ENCODE peak calls at places on chromosome 18, in nine cellular contexts. One of them, this sample, is unnamed.
A peak's percentile ranks its signal among the peaks of the same experiment; 100 is the strongest.

GRCh38 chr18:73279499-73279898 is 411.7 kb upstream of the NETO1 start:
- DNase-seq in cardiac fibroblast: no peak
- DNase-seq in GM13977: no peak
- DNase-seq in ascending aorta: no peak
- DNase-seq in breast epithelium: no peak
- DNase-seq in A549: no peak
- DNase-seq in AG09319: no peak
- DNase-seq in ovary: no peak
- DNase-seq in fibroblast of pulmonary artery: no peak
- DNase-seq in this sample: no peak

GRCh38 chr18:5895886-5896740 is 791 bp upstream of the TMEM200C start:
- DNase-seq in AG09319: no peak
- DNase-seq in ascending aorta: no peak
- DNase-seq in fibroblast of pulmonary artery: no peak
- DNase-seq in ovary: peak; percentile 65
- DNase-seq in breast epithelium: peak; percentile 52
- DNase-seq in GM13977: peak; percentile 53
- DNase-seq in cardiac fibroblast: no peak
- DNase-seq in A549: no peak
- DNase-seq in this sample: no peak

GRCh38 chr18:23102498-23103260 is 32.6 kb upstream of the CABLES1 start:
- DNase-seq in GM13977: no peak
- DNase-seq in A549: no peak
- DNase-seq in ascending aorta: no peak
- DNase-seq in cardiac fibroblast: no peak
- DNase-seq in ovary: no peak
- DNase-seq in fibroblast of pulmonary artery: no peak
- DNase-seq in breast epithelium: no peak
- DNase-seq in AG09319: no peak
- DNase-seq in this sample: no peak

GRCh38 chr18:23689616-23690504 is 607 bp downstream of the LAMA3 start:
- DNase-seq in GM13977: peak; percentile 33
- DNase-seq in ovary: peak; percentile 38
- DNase-seq in A549: peak; percentile 17
- DNase-seq in fibroblast of pulmonary artery: no peak
- DNase-seq in AG09319: no peak
- DNase-seq in breast epithelium: peak; percentile 56
- DNase-seq in ascending aorta: no peak
- DNase-seq in cardiac fibroblast: no peak
- DNase-seq in this sample: no peak

GRCh38 chr18:54713386-54713785 is 114.9 kb upstream of the RAB27B start:
- DNase-seq in cardiac fibroblast: no peak
- DNase-seq in A549: no peak
- DNase-seq in ascending aorta: no peak
- DNase-seq in fibroblast of pulmonary artery: no peak
- DNase-seq in ovary: no peak
- DNase-seq in GM13977: no peak
- DNase-seq in breast epithelium: no peak
- DNase-seq in AG09319: no peak
- DNase-seq in this sample: no peak

GRCh38 chr18:25072205-25072604 is 279.8 kb downstream of the ZNF521 start:
- DNase-seq in AG09319: no peak
- DNase-seq in fibroblast of pulmonary artery: no peak
- DNase-seq in cardiac fibroblast: no peak
- DNase-seq in GM13977: no peak
- DNase-seq in ascending aorta: no peak
- DNase-seq in ovary: no peak
- DNase-seq in A549: no peak
- DNase-seq in breast epithelium: no peak
- DNase-seq in this sample: no peak

GRCh38 chr18:49733896-49734585 is 79.3 kb downstream of the ACAA2 start:
- DNase-seq in ascending aorta: no peak
- DNase-seq in cardiac fibroblast: no peak
- DNase-seq in fibroblast of pulmonary artery: no peak
- DNase-seq in GM13977: no peak
- DNase-seq in breast epithelium: no peak
- DNase-seq in A549: no peak
- DNase-seq in ovary: no peak
- DNase-seq in AG09319: no peak
- DNase-seq in this sample: no peak

GRCh38 chr18:10860937-10861336 is 288.4 kb downstream of the PIEZO2 start:
- DNase-seq in AG09319: no peak
- DNase-seq in ovary: peak; percentile 30
- DNase-seq in A549: no peak
- DNase-seq in ascending aorta: no peak
- DNase-seq in breast epithelium: no peak
- DNase-seq in fibroblast of pulmonary artery: no peak
- DNase-seq in GM13977: no peak
- DNase-seq in cardiac fibroblast: no peak
- DNase-seq in this sample: no peak

GRCh38 chr18:9287037-9287436 is 47.5 kb upstream of the TWSG1 start:
- DNase-seq in cardiac fibroblast: no peak
- DNase-seq in GM13977: no peak
- DNase-seq in breast epithelium: no peak
- DNase-seq in ascending aorta: no peak
- DNase-seq in ovary: no peak
- DNase-seq in AG09319: no peak
- DNase-seq in A549: no peak
- DNase-seq in fibroblast of pulmonary artery: no peak
- DNase-seq in this sample: no peak

GRCh38 chr18:41326311-41326710 is 628.7 kb upstream of the PIK3C3 start:
- DNase-seq in AG09319: no peak
- DNase-seq in A549: no peak
- DNase-seq in fibroblast of pulmonary artery: peak; percentile 73
- DNase-seq in ovary: no peak
- DNase-seq in breast epithelium: no peak
- DNase-seq in ascending aorta: no peak
- DNase-seq in GM13977: no peak
- DNase-seq in cardiac fibroblast: peak; percentile 74
- DNase-seq in this sample: no peak

GRCh38 chr18:31741096-31741735 is 19.5 kb downstream of the SLC25A52 start:
- DNase-seq in fibroblast of pulmonary artery: peak; percentile 62
- DNase-seq in cardiac fibroblast: peak; percentile 59
- DNase-seq in breast epithelium: no peak
- DNase-seq in AG09319: peak; percentile 2
- DNase-seq in GM13977: no peak
- DNase-seq in ovary: peak; percentile 36
- DNase-seq in A549: no peak
- DNase-seq in ascending aorta: no peak
- DNase-seq in this sample: peak; percentile 20

GRCh38 chr18:13218376-13219011 is at the start of gene LDLRAD4:
- DNase-seq in fibroblast of pulmonary artery: no peak
- DNase-seq in A549: no peak
- DNase-seq in ovary: no peak
- DNase-seq in AG09319: no peak
- DNase-seq in cardiac fibroblast: no peak
- DNase-seq in breast epithelium: no peak
- DNase-seq in GM13977: peak; percentile 46
- DNase-seq in ascending aorta: no peak
- DNase-seq in this sample: no peak

GRCh38 chr18:70659026-70659726 is 370.3 kb downstream of the SOCS6 start:
- DNase-seq in GM13977: no peak
- DNase-seq in A549: no peak
- DNase-seq in ovary: no peak
- DNase-seq in AG09319: no peak
- DNase-seq in fibroblast of pulmonary artery: peak; percentile 96
- DNase-seq in ascending aorta: no peak
- DNase-seq in breast epithelium: no peak
- DNase-seq in cardiac fibroblast: peak; percentile 90
- DNase-seq in this sample: no peak

GRCh38 chr18:57619881-57620280 is 1.8 kb downstream of the NARS1 start:
- DNase-seq in AG09319: no peak
- DNase-seq in A549: no peak
- DNase-seq in ovary: no peak
- DNase-seq in GM13977: no peak
- DNase-seq in cardiac fibroblast: no peak
- DNase-seq in ascending aorta: no peak
- DNase-seq in fibroblast of pulmonary artery: no peak
- DNase-seq in breast epithelium: no peak
- DNase-seq in this sample: no peak

GRCh38 chr18:74382481-74382880 is 66.8 kb downstream of the C18orf63 start:
- DNase-seq in A549: no peak
- DNase-seq in breast epithelium: no peak
- DNase-seq in GM13977: no peak
- DNase-seq in ovary: no peak
- DNase-seq in AG09319: no peak
- DNase-seq in ascending aorta: no peak
- DNase-seq in fibroblast of pulmonary artery: no peak
- DNase-seq in cardiac fibroblast: no peak
- DNase-seq in this sample: no peak

GRCh38 chr18:76465630-76466409 is 29.2 kb downstream of the ZNF516 start:
- DNase-seq in ascending aorta: no peak
- DNase-seq in AG09319: no peak
- DNase-seq in ovary: no peak
- DNase-seq in GM13977: no peak
- DNase-seq in fibroblast of pulmonary artery: no peak
- DNase-seq in breast epithelium: no peak
- DNase-seq in cardiac fibroblast: no peak
- DNase-seq in A549: no peak
- DNase-seq in this sample: no peak

GRCh38 chr18:13136056-13136688 is 82.4 kb upstream of the LDLRAD4 start:
- DNase-seq in fibroblast of pulmonary artery: peak; percentile 7
- DNase-seq in breast epithelium: no peak
- DNase-seq in GM13977: peak; percentile 62
- DNase-seq in cardiac fibroblast: no peak
- DNase-seq in ascending aorta: no peak
- DNase-seq in AG09319: no peak
- DNase-seq in A549: no peak
- DNase-seq in ovary: peak; percentile 35
- DNase-seq in this sample: no peak

GRCh38 chr18:28582724-28583123 is 405.8 kb upstream of the CDH2 start:
- DNase-seq in ovary: no peak
- DNase-seq in GM13977: no peak
- DNase-seq in ascending aorta: no peak
- DNase-seq in A549: no peak
- DNase-seq in fibroblast of pulmonary artery: no peak
- DNase-seq in AG09319: no peak
- DNase-seq in cardiac fibroblast: no peak
- DNase-seq in breast epithelium: no peak
- DNase-seq in this sample: no peak

GRCh38 chr18:49059028-49059670 is 108.4 kb upstream of the SMAD7 start:
- DNase-seq in ascending aorta: no peak
- DNase-seq in ovary: no peak
- DNase-seq in A549: no peak
- DNase-seq in cardiac fibroblast: no peak
- DNase-seq in AG09319: no peak
- DNase-seq in breast epithelium: no peak
- DNase-seq in fibroblast of pulmonary artery: peak; percentile 21
- DNase-seq in GM13977: no peak
- DNase-seq in this sample: no peak

GRCh38 chr18:21896732-21897336 is 156.2 kb downstream of the MIB1 start:
- DNase-seq in AG09319: no peak
- DNase-seq in fibroblast of pulmonary artery: no peak
- DNase-seq in ascending aorta: no peak
- DNase-seq in cardiac fibroblast: peak; percentile 32
- DNase-seq in breast epithelium: no peak
- DNase-seq in ovary: no peak
- DNase-seq in GM13977: no peak
- DNase-seq in A549: no peak
- DNase-seq in this sample: no peak

GRCh38 chr18:21900594-21901352 is 160.2 kb downstream of the MIB1 start:
- DNase-seq in breast epithelium: no peak
- DNase-seq in GM13977: no peak
- DNase-seq in cardiac fibroblast: no peak
- DNase-seq in ovary: no peak
- DNase-seq in fibroblast of pulmonary artery: no peak
- DNase-seq in A549: no peak
- DNase-seq in ascending aorta: no peak
- DNase-seq in AG09319: no peak
- DNase-seq in this sample: no peak

GRCh38 chr18:21901423-21901822 is 160.8 kb downstream of the MIB1 start:
- DNase-seq in ovary: no peak
- DNase-seq in breast epithelium: no peak
- DNase-seq in ascending aorta: no peak
- DNase-seq in fibroblast of pulmonary artery: no peak
- DNase-seq in cardiac fibroblast: no peak
- DNase-seq in A549: no peak
- DNase-seq in AG09319: no peak
- DNase-seq in GM13977: no peak
- DNase-seq in this sample: no peak

GRCh38 chr18:21894619-21895367 is 154.2 kb downstream of the MIB1 start:
- DNase-seq in ascending aorta: no peak
- DNase-seq in AG09319: no peak
- DNase-seq in breast epithelium: no peak
- DNase-seq in ovary: no peak
- DNase-seq in cardiac fibroblast: peak; percentile 67
- DNase-seq in fibroblast of pulmonary artery: peak; percentile 71
- DNase-seq in GM13977: no peak
- DNase-seq in A549: no peak
- DNase-seq in this sample: no peak

GRCh38 chr18:21897811-21898210 is 157.2 kb downstream of the MIB1 start:
- DNase-seq in ascending aorta: no peak
- DNase-seq in GM13977: peak; percentile 65
- DNase-seq in A549: peak; percentile 30
- DNase-seq in AG09319: no peak
- DNase-seq in fibroblast of pulmonary artery: peak; percentile 61
- DNase-seq in breast epithelium: no peak
- DNase-seq in cardiac fibroblast: peak; percentile 63
- DNase-seq in ovary: peak; percentile 43
- DNase-seq in this sample: peak; percentile 38
- TF ChIP-seq CTCF in ascending aorta: peak; percentile 25
- TF ChIP-seq CTCF in GM13977: peak; percentile 72
- TF ChIP-seq CTCF in A549: peak; percentile 60
- TF ChIP-seq CTCF in AG09319: peak; percentile 75
- TF ChIP-seq CTCF in fibroblast of pulmonary artery: peak; percentile 92
- TF ChIP-seq CTCF in breast epithelium: peak; percentile 59
- TF ChIP-seq CTCF in cardiac fibroblast: peak; percentile 81
- TF ChIP-seq CTCF in ovary: peak; percentile 59
- TF ChIP-seq CTCF in this sample: peak; percentile 76

GRCh38 chr18:79502785-79503184 is 107.1 kb downstream of the NFATC1 start:
- DNase-seq in AG09319: no peak
- DNase-seq in GM13977: no peak
- DNase-seq in A549: no peak
- DNase-seq in breast epithelium: no peak
- DNase-seq in cardiac fibroblast: peak; percentile 31
- DNase-seq in ovary: no peak
- DNase-seq in ascending aorta: no peak
- DNase-seq in fibroblast of pulmonary artery: peak; percentile 59
- DNase-seq in this sample: no peak
- TF ChIP-seq CTCF in AG09319: no peak
- TF ChIP-seq CTCF in GM13977: no peak
- TF ChIP-seq CTCF in A549: no peak
- TF ChIP-seq CTCF in breast epithelium: no peak
- TF ChIP-seq CTCF in cardiac fibroblast: no peak
- TF ChIP-seq CTCF in ovary: no peak
- TF ChIP-seq CTCF in ascending aorta: no peak
- TF ChIP-seq CTCF in fibroblast of pulmonary artery: no peak
- TF ChIP-seq CTCF in this sample: no peak

GRCh38 chr18:46393230-46393629 is 263.8 kb downstream of the LOXHD1 start:
- DNase-seq in cardiac fibroblast: no peak
- DNase-seq in GM13977: no peak
- DNase-seq in fibroblast of pulmonary artery: no peak
- DNase-seq in ovary: no peak
- DNase-seq in breast epithelium: no peak
- DNase-seq in AG09319: no peak
- DNase-seq in A549: no peak
- DNase-seq in ascending aorta: no peak
- DNase-seq in this sample: no peak
- TF ChIP-seq CTCF in cardiac fibroblast: no peak
- TF ChIP-seq CTCF in GM13977: peak; percentile 32
- TF ChIP-seq CTCF in fibroblast of pulmonary artery: no peak
- TF ChIP-seq CTCF in ovary: no peak
- TF ChIP-seq CTCF in breast epithelium: no peak
- TF ChIP-seq CTCF in AG09319: no peak
- TF ChIP-seq CTCF in A549: no peak
- TF ChIP-seq CTCF in ascending aorta: no peak
- TF ChIP-seq CTCF in this sample: peak; percentile 22

GRCh38 chr18:12092398-12093229 is 1.0 kb upstream of the ANKRD62 start:
- DNase-seq in AG09319: no peak
- DNase-seq in ascending aorta: no peak
- DNase-seq in A549: peak; percentile 41
- DNase-seq in cardiac fibroblast: no peak
- DNase-seq in ovary: no peak
- DNase-seq in GM13977: peak; percentile 68
- DNase-seq in fibroblast of pulmonary artery: no peak
- DNase-seq in breast epithelium: no peak
- DNase-seq in this sample: no peak
- TF ChIP-seq CTCF in AG09319: no peak
- TF ChIP-seq CTCF in ascending aorta: no peak
- TF ChIP-seq CTCF in A549: peak; percentile 53
- TF ChIP-seq CTCF in cardiac fibroblast: no peak
- TF ChIP-seq CTCF in ovary: no peak
- TF ChIP-seq CTCF in GM13977: peak; percentile 50
- TF ChIP-seq CTCF in fibroblast of pulmonary artery: no peak
- TF ChIP-seq CTCF in breast epithelium: peak; percentile 47
- TF ChIP-seq CTCF in this sample: peak; percentile 18